ENCODE peak calls at places on chromosome 4, in five cellular contexts. B is T-helper 1 cell, T is transverse colon, W is WTC11, U is NCI-H2029. Z is an unnamed sample.

GRCh38 chr4:57129477-57129876 is 19.3 kb upstream of the IGFBP7 start:
- DNase-seq in B (no peak), W (no peak), T (no peak), U (no peak), Z (no peak)

GRCh38 chr4:2076908-2077534 is 17.9 kb downstream of the NAT8L start:
- DNase-seq in W (no peak), T (no peak), B (no peak), U (no peak), Z (no peak)

GRCh38 chr4:126697748-126698147 is 935.0 kb upstream of the INTU start:
- DNase-seq in U (no peak), B (no peak), W (no peak), T (no peak), Z (no peak)

GRCh38 chr4:15684498-15684897 is 2.9 kb downstream of the FAM200B start:
- DNase-seq in T (no peak), W (no peak), U (no peak), B (no peak), Z (no peak)

GRCh38 chr4:153593166-153593565 is 90.9 kb upstream of the TLR2 start:
- DNase-seq in T (no peak), W (no peak), B (no peak), U (no peak), Z (no peak)

GRCh38 chr4:12471193-12471592 is 1012.9 kb downstream of the RAB28 start:
- DNase-seq in B (no peak), U (no peak), W (no peak), T (no peak), Z (no peak)

GRCh38 chr4:137238456-137238855 is 293.8 kb downstream of the PCDH18 start:
- DNase-seq in W (no peak), B (no peak), U (peak), T (no peak), Z (no peak)

GRCh38 chr4:130029442-130029841 is 933.5 kb downstream of the C4orf33 start:
- DNase-seq in B (no peak), U (no peak), T (no peak), W (no peak), Z (no peak)

GRCh38 chr4:81207793-81208192 is 7.2 kb downstream of the PRKG2 start:
- DNase-seq in U (no peak), B (no peak), W (no peak), T (no peak), Z (no peak)

GRCh38 chr4:81214518-81215218 is 354 bp downstream of the PRKG2 start:
- DNase-seq in T (peak), W (peak), U (no peak), B (no peak), Z (no peak)

GRCh38 chr4:112284662-112285411 is 867 bp downstream of the TIFA start:
- DNase-seq in B (peak), W (no peak), T (peak), U (no peak), Z (no peak)

GRCh38 chr4:38189445-38189844 is 229.2 kb downstream of the PTTG2 start:
- DNase-seq in B (no peak), U (no peak), T (no peak), W (no peak), Z (no peak)

GRCh38 chr4:121139533-121140222 is 24.4 kb downstream of the TNIP3 start:
- DNase-seq in T (no peak), U (peak), B (no peak), W (no peak), Z (no peak)

GRCh38 chr4:75820676-75821075 is 81.6 kb downstream of the PPEF2 start:
- DNase-seq in U (no peak), W (no peak), B (no peak), T (no peak), Z (no peak)

GRCh38 chr4:76341063-76341462 is 34.5 kb downstream of the STBD1 start:
- DNase-seq in W (no peak), B (no peak), T (no peak), U (no peak), Z (no peak)

GRCh38 chr4:107866726-107867125 is 42.0 kb downstream of the SGMS2 start:
- DNase-seq in B (no peak), T (no peak), U (no peak), W (no peak), Z (no peak)

GRCh38 chr4:62670509-62670908 is 1470.4 kb downstream of the ADGRL3 start:
- DNase-seq in T (no peak), W (no peak), B (no peak), U (peak), Z (no peak)

GRCh38 chr4:129278868-129279267 is 182.9 kb downstream of the C4orf33 start:
- DNase-seq in W (no peak), T (no peak), B (no peak), U (peak), Z (no peak)

GRCh38 chr4:184801781-184802180 is 24.0 kb downstream of the ACSL1 start:
- DNase-seq in B (no peak), U (no peak), T (no peak), W (no peak), Z (no peak)

GRCh38 chr4:24988776-24989175 is 42.0 kb downstream of the LGI2 start:
- DNase-seq in T (no peak), B (no peak), W (peak), U (peak), Z (no peak)

GRCh38 chr4:40150932-40151331 is 45.9 kb upstream of the RHOH start:
- DNase-seq in B (no peak), U (no peak), W (no peak), T (no peak), Z (no peak)

GRCh38 chr4:2082627-2083026 is 23.5 kb downstream of the NAT8L start:
- DNase-seq in T (no peak), W (no peak), U (no peak), B (no peak), Z (no peak)

GRCh38 chr4:76982638-76983579 is 33.4 kb downstream of the SEPTIN11 start:
- DNase-seq in U (no peak), B (no peak), T (no peak), W (no peak), Z (no peak)

GRCh38 chr4:1714303-1715001 is 2.3 kb upstream of the SLBP start:
- DNase-seq in T (no peak), W (no peak), B (no peak), U (peak), Z (no peak)

GRCh38 chr4:25843340-25844097 is 19.3 kb downstream of the SEL1L3 start:
- DNase-seq in T (peak), B (no peak), W (no peak), U (peak), Z (peak)

GRCh38 chr4:42345962-42346544 is 51.2 kb upstream of the SHISA3 start:
- DNase-seq in B (no peak), W (no peak), T (no peak), U (no peak), Z (no peak)

GRCh38 chr4:66575024-66575696 is 904.9 kb upstream of the EPHA5 start:
- DNase-seq in U (no peak), T (no peak), W (no peak), B (no peak), Z (no peak)

GRCh38 chr4:139144911-139145551 is 32.0 kb downstream of the ELF2 start:
- DNase-seq in W (peak), T (peak), U (peak), B (no peak), Z (peak)

GRCh38 chr4:138681000-138681604 is 334.5 kb upstream of the NOCT start:
- DNase-seq in U (peak), W (peak), T (peak), B (peak), Z (peak)